ENCODE peak calls at places on chromosome 16, in five cellular contexts. L is osteoblast; B is SK-N-SH; R is heart left ventricle; C is CD8-positive, alpha-beta T cell. G is an unnamed sample. For H3K4me1, the result is how much of the 10 kb centered on the place peaks cover.

GRCh38 chr16:50301626-50302471 is 35.5 kb downstream of the ADCY7 start:
- DNase-seq in B (peak), R (peak), L (peak), C (no peak), G (peak)

GRCh38 chr16:55510185-55510805 is 1.4 kb downstream of the LPCAT2 start:
- DNase-seq in L (no peak), B (no peak), C (no peak), R (no peak), G (no peak)

GRCh38 chr16:65600629-65601028 is 478.8 kb upstream of the CDH11 start:
- DNase-seq in B (no peak), C (no peak), L (peak), R (no peak), G (no peak)

GRCh38 chr16:35753559-35754390 is 2294.4 kb downstream of the TP53TG3F start:
- DNase-seq in B (no peak), R (no peak), C (no peak), L (peak), G (peak)

GRCh38 chr16:12344577-12345343 is 368.2 kb downstream of the SNX29 start:
- DNase-seq in B (no peak), L (no peak), R (no peak), C (no peak), G (no peak)

GRCh38 chr16:20851601-20852000 is 45.3 kb downstream of the REXO5 start:
- DNase-seq in R (peak), C (no peak), B (no peak), L (peak), G (peak)

GRCh38 chr16:77683845-77684526 is 38.3 kb upstream of the NUDT7 start:
- DNase-seq in B (peak), C (no peak), L (no peak), R (no peak), G (no peak)

GRCh38 chr16:84914273-84914672 is 94.5 kb downstream of the CRISPLD2 start:
- DNase-seq in C (no peak), L (no peak), R (no peak), B (no peak), G (no peak)

GRCh38 chr16:53509906-53510703 is 7.1 kb upstream of the AKTIP start:
- DNase-seq in R (peak), L (peak), B (peak), C (peak), G (peak)

GRCh38 chr16:83136419-83136818 is 509.6 kb downstream of the CDH13 start:
- DNase-seq in B (no peak), R (no peak), L (no peak), C (no peak), G (no peak)

GRCh38 chr16:70402916-70403659 is 35.8 kb downstream of the ST3GAL2 start:
- DNase-seq in R (no peak), B (no peak), L (no peak), C (no peak), G (no peak)

GRCh38 chr16:84765606-84766580 is 53.9 kb upstream of the CRISPLD2 start:
- DNase-seq in C (no peak), R (no peak), B (no peak), L (no peak), G (no peak)

GRCh38 chr16:66275795-66276428 is 90.6 kb upstream of the CDH5 start:
- DNase-seq in B (peak), C (no peak), L (peak), R (no peak), G (no peak)

GRCh38 chr16:67888311-67888710 is 3.6 kb downstream of the NRN1L start:
- DNase-seq in C (no peak), B (no peak), R (no peak), L (no peak), G (no peak)

GRCh38 chr16:50856991-50857390 is 115.1 kb downstream of the CYLD start:
- DNase-seq in L (no peak), B (no peak), R (no peak), C (no peak), G (no peak)

GRCh38 chr16:4370570-4371480 is 823 bp upstream of the VASN start:
- DNase-seq in L (peak), R (peak), B (no peak), C (no peak), G (peak)

GRCh38 chr16:89453662-89454321 is 36.6 kb downstream of the ANKRD11 start:
- DNase-seq in C (no peak), L (peak), R (peak), B (no peak), G (no peak)
- TF ChIP-seq CTCF in C (no peak), L (peak), R (peak), B (peak), G (peak)

GRCh38 chr16:57130950-57131321 is 38.6 kb downstream of the CPNE2 start:
- DNase-seq in R (no peak), L (no peak), C (no peak), B (no peak), G (no peak)
- H3K4me1 ChIP-seq in R (under half), L (under half), C (half or more), B (under half), G (under half)

DNA sequence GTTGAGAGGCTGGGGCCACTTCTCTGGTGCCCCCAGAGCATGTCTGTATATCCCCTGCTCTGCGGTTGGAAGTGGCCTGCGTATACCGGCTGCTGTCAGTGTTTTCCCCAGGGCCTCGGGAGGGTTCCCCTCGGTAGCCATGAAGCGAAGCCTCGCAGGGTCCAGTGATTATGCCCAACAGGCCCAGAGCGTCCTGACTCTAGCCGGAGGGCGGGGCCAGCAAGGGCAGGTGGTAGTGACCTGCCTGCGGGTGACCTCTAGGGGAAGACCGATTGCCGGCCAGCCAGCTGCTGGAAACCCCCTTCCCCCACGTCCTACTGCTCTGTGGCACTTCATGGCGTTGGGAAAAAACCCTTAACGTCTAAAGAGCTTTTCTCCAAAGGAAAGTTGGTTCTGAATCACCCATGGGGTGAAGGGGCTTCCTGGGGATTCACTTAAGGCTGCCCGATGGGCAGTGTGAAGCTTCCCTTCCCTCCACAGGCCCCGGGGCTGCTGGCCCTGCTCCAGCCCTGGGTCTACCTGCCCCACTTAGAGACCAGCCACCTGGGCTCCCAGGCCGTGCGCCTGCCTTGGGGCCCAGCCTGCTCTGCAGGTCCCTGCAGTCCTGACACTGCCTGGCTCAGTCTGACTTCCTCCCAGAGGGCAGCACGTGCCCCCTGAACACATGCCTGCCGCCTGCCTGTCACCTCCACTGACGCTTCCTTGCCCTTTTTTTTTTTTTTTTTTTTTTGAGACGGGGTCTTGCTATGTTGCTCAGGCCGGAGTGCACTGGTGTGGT is 72.8 kb downstream of the SOCS1 start:
- DNase-seq in R (no peak), C (no peak), B (no peak), L (peak), G (no peak)
- TF ChIP-seq CTCF in R (no peak), C (no peak), B (no peak), L (no peak), G (no peak)

DNA sequence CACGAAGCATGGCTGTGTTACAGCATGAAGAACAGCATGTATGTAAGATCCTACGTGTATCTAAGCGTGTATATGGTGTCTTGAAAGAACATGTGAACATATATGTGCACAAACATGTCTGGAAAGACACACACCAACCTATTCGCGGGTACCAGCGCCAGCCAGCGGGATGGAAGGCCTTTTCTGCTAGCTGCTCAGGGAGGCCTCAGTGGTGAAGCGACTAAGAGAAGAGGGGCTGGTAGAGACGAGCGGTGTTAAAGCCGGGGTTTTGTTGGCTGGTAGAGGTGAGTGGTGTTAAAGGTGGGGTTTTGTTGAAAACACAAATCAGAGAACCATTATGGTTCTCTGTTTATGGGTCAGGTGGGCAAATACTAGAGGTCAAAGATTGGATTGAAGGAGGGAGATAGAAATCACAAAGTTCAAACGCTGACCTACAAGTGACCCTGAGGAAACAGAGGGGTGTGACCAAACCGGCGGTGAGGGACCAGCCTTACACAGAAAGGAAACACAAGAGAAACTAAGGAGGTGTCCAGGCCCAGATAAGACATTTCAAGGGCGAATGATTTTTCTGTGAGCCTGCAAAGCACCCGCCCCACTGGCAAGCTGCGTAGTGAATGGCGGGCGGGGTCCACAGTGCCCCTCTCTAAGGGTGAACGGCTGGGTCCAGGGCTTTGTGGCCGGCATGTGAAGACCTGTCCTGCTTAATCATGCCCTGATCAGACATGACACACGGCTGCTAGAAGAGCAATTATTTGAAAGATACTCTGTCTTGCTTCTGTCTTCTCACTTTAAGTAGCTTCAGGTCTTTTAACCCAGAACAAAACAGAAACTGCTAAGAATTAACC is 8.1 kb downstream of the ZCCHC14 start:
- DNase-seq in R (no peak), L (no peak), B (no peak), C (no peak), G (no peak)
- H3K4me1 ChIP-seq in R (under half), L (under half), B (half or more), C (under half), G (under half)

DNA sequence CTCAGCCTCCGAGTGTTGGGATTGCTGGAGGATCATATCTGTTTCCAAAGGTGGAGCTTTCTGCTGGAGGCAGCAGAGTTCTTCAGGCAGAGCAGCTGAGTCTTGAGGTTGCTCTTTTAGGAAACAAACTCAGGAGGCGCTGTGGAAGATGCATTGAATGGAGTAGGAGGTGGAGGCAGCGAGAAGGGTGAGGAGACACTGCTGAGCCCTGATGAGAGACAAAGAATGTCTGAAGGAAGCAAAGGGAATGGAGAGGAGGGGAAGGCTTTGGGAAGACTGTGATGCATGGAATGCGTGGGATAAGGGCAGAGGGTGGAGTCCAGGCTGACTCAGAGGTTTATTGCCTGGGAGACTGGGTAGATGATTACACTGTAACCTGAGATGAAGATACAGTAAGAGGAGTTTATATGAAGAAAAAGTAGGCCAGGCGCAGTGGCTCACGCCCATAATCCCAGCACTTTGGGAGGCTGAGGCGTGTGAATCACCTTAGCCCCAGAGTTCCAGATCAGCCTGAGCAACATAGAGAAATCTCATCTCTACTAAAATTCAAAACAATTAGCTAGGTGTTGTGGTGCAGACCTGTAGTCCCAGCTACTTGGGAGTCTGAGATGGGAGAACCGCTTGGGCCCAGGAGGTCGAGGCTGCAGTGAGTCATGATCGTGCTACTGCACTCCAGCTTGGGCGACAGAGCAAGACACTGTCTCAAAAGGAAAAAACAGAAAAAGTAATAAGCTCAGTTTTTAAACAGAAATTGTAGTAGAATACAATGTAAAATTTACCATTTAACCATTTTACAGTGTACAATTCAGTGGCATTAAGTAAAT is 17.8 kb upstream of the TMEM219 start:
- DNase-seq in C (no peak), B (no peak), R (no peak), L (peak), G (no peak)
- TF ChIP-seq CTCF in C (no peak), B (peak), R (no peak), L (peak), G (peak)

GRCh38 chr16:87376660-87377059 is 6.9 kb downstream of the FBXO31 start:
- DNase-seq in R (no peak), C (no peak), L (no peak), B (no peak), G (no peak)
- H3K4me1 ChIP-seq in R (under half), C (under half), L (under half), B (under half), G (under half)

G was measured in kidney.